ENCODE peak calls at places on chromosomes 2 and 18, in seven cellular contexts. M is GM06990, K is sigmoid colon, B is upper lobe of right lung, G is thyroid gland, E is fibroblast of the aortic adventitia, O is GM23338. Y is an unnamed sample.

GRCh38 chr2:204472375-204472774 is 72.9 kb upstream of the PARD3B start:
- DNase-seq in E (no peak), K (no peak), B (no peak), O (no peak), M (no peak), G (no peak), Y (no peak)

GRCh38 chr18:75211721-75212625 is 1.4 kb downstream of the TSHZ1 start:
- DNase-seq in E (peak; percentile 33), G (peak; percentile 74), B (peak; percentile 78), O (peak; percentile 80), K (peak; percentile 80), M (peak; percentile 58), Y (no peak)

GRCh38 chr2:230784840-230785239 is 72.2 kb downstream of the CAB39 start:
- DNase-seq in B (no peak), M (no peak), E (no peak), O (peak; percentile 41), K (no peak), G (no peak), Y (no peak)

GRCh38 chr2:225073198-225073597 is 30.9 kb upstream of the DOCK10 start:
- DNase-seq in O (peak; percentile 60), E (no peak), G (no peak), K (no peak), M (no peak), B (no peak), Y (no peak)

GRCh38 chr18:67514901-67515540 is 1.5 kb downstream of the DSEL start:
- DNase-seq in K (no peak), O (no peak), G (no peak), E (peak; percentile 41), B (no peak), M (no peak), Y (no peak)

GRCh38 chr2:152200562-152201465 is 25.3 kb upstream of the STAM2 start:
- DNase-seq in M (no peak), G (peak; percentile 58), E (peak; percentile 97), B (peak; percentile 80), O (peak; percentile 41), K (peak; percentile 91), Y (peak; percentile 83)

GRCh38 chr2:186426153-186427016 is 59.7 kb upstream of the ZC3H15 start:
- DNase-seq in B (no peak), M (peak; percentile 29), E (no peak), K (no peak), G (no peak), O (no peak), Y (no peak)

GRCh38 chr2:60819155-60819862 is 62.1 kb upstream of the REL start:
- DNase-seq in E (no peak), M (no peak), K (no peak), G (no peak), O (no peak), B (no peak), Y (no peak)

GRCh38 chr18:2846638-2847340 is at the start of gene EMILIN2:
- DNase-seq in E (peak; percentile 48), G (peak; percentile 44), K (peak; percentile 90), B (peak; percentile 87), O (peak; percentile 75), M (peak; percentile 65), Y (no peak)

GRCh38 chr18:2848879-2849254 is 2.1 kb downstream of the EMILIN2 start:
- DNase-seq in B (no peak), K (peak; percentile 34), G (no peak), M (no peak), E (no peak), O (no peak), Y (no peak)

GRCh38 chr18:2846241-2846637 is 567 bp upstream of the EMILIN2 start:
- DNase-seq in M (no peak), B (no peak), G (peak; percentile 18), O (peak; percentile 48), E (peak; percentile 48), K (peak; percentile 67), Y (no peak)

GRCh38 chr18:2848145-2848878 is 1.5 kb downstream of the EMILIN2 start:
- DNase-seq in O (no peak), E (peak; percentile 14), M (no peak), B (no peak), G (no peak), K (no peak), Y (no peak)

DNA sequence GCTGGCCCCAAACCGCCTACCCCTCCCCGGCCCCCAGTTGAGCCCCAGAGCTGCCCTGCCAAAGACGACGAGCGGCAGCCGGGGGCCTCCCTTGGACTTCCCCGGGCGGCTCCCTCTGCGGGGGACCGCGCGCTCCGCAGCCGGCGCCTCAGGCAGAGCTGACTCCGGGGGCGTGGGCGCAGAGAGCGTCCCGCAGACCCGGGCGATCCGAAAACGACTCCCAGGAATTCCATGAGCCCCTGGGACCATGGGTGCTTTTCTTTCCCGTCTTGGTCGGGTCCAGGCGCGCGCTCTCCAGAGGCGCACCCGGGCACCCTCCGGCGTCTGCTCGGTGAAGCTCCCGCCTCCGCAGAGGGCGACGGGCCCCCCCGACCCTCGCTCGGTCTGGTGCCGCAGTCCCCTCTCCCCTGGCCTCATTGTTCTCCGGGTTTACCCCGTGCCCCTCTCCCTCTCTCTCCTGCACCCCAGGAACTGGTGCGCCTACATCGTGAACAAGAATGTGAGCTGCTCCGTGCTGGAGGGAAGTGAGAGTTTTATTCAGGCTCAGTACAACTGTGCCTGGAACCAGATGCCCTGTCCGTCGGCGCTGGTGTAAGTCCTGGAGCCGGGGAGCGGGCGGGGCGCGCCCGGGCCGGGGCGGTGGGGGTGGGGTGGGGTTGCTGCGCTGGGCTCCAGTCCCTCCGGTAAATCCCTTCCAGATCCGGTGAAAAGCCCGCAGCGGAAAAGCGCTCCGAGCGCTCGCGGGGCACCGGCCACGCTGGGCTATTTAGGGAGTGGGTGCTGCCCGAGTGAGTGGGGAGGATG is 737 bp downstream of the EMILIN2 start:
- DNase-seq in O (peak; percentile 69), E (peak; percentile 51), G (no peak), M (peak; percentile 43), B (peak; percentile 73), K (peak; percentile 68), Y (no peak)
- TF ChIP-seq CTCF in O (no peak), E (no peak), G (no peak), M (no peak), B (no peak), K (no peak), Y (no peak)

DNA sequence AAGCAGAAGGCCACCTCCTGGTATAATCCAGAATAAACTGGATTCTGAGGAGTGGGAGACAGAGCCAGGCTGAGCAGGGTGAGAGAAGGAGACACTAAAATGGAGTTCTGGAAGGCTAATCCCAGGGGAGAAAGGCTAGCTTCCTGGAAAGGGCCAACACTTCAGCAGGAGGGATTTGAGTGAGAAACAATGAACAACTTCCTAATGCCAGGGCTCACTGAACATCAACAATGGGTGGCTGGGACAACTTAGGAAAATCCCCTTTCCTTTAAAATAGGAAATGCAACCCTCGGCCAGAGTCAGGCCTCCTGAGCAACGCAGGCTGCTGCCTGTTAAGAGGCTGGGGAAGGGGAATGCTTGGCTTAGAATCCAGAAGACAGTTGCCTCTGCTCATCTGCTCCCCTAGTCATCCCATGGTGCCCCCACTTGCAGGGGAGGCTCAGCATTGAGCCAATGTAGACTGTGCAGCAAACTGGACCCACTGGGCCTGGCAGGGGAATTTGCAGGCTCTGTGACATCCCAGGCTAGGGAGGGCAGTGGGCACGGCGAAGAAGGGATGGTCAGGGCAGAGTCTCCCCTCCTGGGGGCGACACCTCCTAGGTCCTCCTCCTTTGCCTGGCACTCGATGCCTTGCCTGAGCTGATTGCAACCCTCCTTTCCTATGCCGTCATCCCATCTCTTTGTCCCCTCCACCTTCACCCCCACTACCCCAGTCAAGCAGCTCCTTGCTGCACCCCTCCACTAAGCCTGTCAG is 182.6 kb downstream of the TNS1 start:
- DNase-seq in M (no peak), O (no peak), K (no peak), E (peak; percentile 45), B (no peak), G (no peak), Y (no peak)
- H3K4me3 ChIP-seq in M (no peak overlapping the region), O (no peak overlapping the region), K (no peak overlapping the region), E (no peak overlapping the region), B (no peak overlapping the region), G (no peak overlapping the region), Y (no peak overlapping the region)

GRCh38 chr18:48133675-48134251 is 203.3 kb upstream of the SMAD2 start:
- DNase-seq in B (no peak), G (peak; percentile 71), M (no peak), E (no peak), K (no peak), O (no peak), Y (no peak)
- TF ChIP-seq CTCF in B (no peak), G (peak; percentile 39), M (no peak), E (no peak), K (no peak), O (no peak), Y (no peak)

GRCh38 chr2:13006407-13006806 is 289.7 kb downstream of the TRIB2 start:
- DNase-seq in M (no peak), G (no peak), E (no peak), B (no peak), K (no peak), O (no peak), Y (no peak)
- H3K4me3 ChIP-seq in M (no peak overlapping the region), G (no peak overlapping the region), E (no peak overlapping the region), B (no peak overlapping the region), K (no peak overlapping the region), O (no peak overlapping the region), Y (no peak overlapping the region)

DNA sequence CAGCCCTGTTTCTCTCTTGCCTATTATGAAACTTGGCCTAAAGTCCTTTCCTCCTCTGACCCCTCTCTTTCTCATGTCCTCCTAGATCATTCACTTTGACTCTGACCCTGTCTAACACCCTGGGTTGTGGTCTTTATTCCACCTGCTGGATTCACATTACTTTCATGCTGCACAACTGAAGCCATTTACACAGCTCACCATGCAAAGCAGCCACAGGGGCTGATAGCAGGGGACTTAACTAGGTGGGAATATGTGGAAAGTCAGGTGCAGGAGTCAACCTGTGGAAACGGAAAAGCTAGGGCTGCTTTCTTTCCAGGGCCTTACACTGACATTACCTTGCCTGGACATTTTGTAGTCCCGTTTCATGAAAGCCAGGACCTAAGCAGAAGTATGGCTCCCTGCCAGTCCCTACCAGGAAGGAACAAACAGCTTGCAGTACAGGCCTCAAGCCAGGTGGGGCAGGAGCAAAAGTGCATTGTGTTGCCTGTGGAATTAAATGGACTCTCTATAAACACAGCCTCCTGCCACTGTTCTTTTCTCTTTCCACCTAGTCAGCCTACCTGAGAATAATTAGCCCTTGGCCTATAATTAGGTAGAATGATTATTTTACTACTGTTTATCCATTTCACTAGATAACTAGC is 11.8 kb downstream of the MAPRE3 start:
- DNase-seq in B (peak; percentile 74), O (peak; percentile 58), E (peak; percentile 48), K (peak; percentile 90), G (peak; percentile 91), M (no peak), Y (no peak)
- TF ChIP-seq CTCF in B (peak; percentile 49), O (peak; percentile 23), E (peak; percentile 41), K (peak; percentile 54), G (peak; percentile 55), M (peak; percentile 34), Y (peak; percentile 47)

Y was measured in epithelial cell of proximal tubule.